ENCODE peak calls at places on chromosomes 11 and 22, in ten cellular contexts. S is T47D, O is HTR-8/SVneo, B is pulmonary artery endothelial cell, M is heart right ventricle, K is WTC11, E is NCI-H1092, U is fibroblast of mammary gland, I is GM23248, X is astrocyte of the spinal cord. V is an unnamed sample.

GRCh38 chr11:82521427-82521826 is 212.2 kb downstream of the FAM181B start:
- DNase-seq in S (no peak), O (no peak), B (no peak), M (peak), K (no peak), E (no peak), U (no peak), I (no peak), X (no peak), V (no peak)

GRCh38 chr11:78714539-78714938 is 139.9 kb upstream of the NARS2 start:
- DNase-seq in S (no peak), O (no peak), B (no peak), M (no peak), K (peak), E (no peak), U (no peak), I (no peak), X (no peak), V (peak)

GRCh38 chr11:26971961-26972360 is 22.0 kb upstream of the FIBIN start:
- DNase-seq in S (no peak), O (no peak), B (no peak), M (no peak), K (no peak), E (no peak), U (peak), I (peak), X (no peak), V (no peak)

GRCh38 chr22:29762263-29762662 is 4.5 kb downstream of the ZMAT5 start:
- DNase-seq in S (no peak), O (no peak), B (no peak), M (no peak), K (peak), E (peak), U (no peak), I (no peak), X (no peak), V (no peak)

GRCh38 chr22:47421846-47422245 is 659.4 kb downstream of the TBC1D22A start:
- DNase-seq in S (no peak), O (no peak), B (no peak), M (no peak), K (no peak), E (no peak), U (no peak), I (no peak), X (no peak), V (no peak)

GRCh38 chr11:95764267-95764898 is 25.2 kb downstream of the FAM76B start:
- DNase-seq in S (peak), O (peak), B (no peak), M (no peak), K (no peak), E (peak), U (peak), I (peak), X (peak), V (peak)

GRCh38 chr11:122319842-122320555 is 204.0 kb upstream of the BLID start:
- DNase-seq in S (no peak), O (no peak), B (no peak), M (no peak), K (no peak), E (no peak), U (no peak), I (no peak), X (no peak), V (no peak)

GRCh38 chr11:125910450-125910849 is 6.1 kb downstream of the DDX25 start:
- DNase-seq in S (no peak), O (no peak), B (no peak), M (no peak), K (no peak), E (no peak), U (no peak), I (no peak), X (no peak), V (no peak)

GRCh38 chr22:35915477-35916013 is 113.1 kb downstream of the RBFOX2 start:
- DNase-seq in S (no peak), O (no peak), B (no peak), M (no peak), K (no peak), E (peak), U (peak), I (peak), X (peak), V (no peak)

GRCh38 chr11:74279256-74279655 is 32.2 kb downstream of the P4HA3 start:
- DNase-seq in S (no peak), O (no peak), B (no peak), M (no peak), K (no peak), E (no peak), U (peak), I (peak), X (no peak), V (no peak)

GRCh38 chr11:74005721-74006517 is 3.0 kb downstream of the UCP3 start:
- DNase-seq in S (no peak), O (no peak), B (no peak), M (no peak), K (no peak), E (no peak), U (no peak), I (no peak), X (no peak), V (no peak)

GRCh38 chr11:96207459-96208449 is 135.2 kb downstream of the MAML2 start:
- DNase-seq in S (peak), O (no peak), B (peak), M (no peak), K (no peak), E (no peak), U (no peak), I (peak), X (no peak), V (no peak)